ENCODE peak calls at places on chromosomes 13 and 19, in seven cellular contexts. N is AG10803; B is epithelial cell of esophagus; V is stimulated activated CD8-positive, alpha-beta memory T cell treated with anti-CD3 and anti-CD28 coated beads, Interleukin-15, amount 100 ng/mL, for 1 hour; F is activated CD4-positive, alpha-beta T cell treated with anti-CD3 and anti-CD28 coated beads for 36 hours; M is astrocyte of the spinal cord; L is naive B cell. O is an unnamed sample.

GRCh38 chr19:54738715-54739114 is 402 bp downstream of the KIR2DL3 start:
- DNase-seq in N (no peak), B (no peak), V (no peak), F (no peak), M (no peak), L (no peak), O (peak)

GRCh38 chr19:34274827-34275625 is 20.7 kb downstream of the GARRE1 start:
- DNase-seq in N (peak), B (no peak), V (no peak), F (no peak), M (peak), L (no peak), O (no peak)

GRCh38 chr19:48182434-48182833 is 12.0 kb downstream of the ZSWIM9 start:
- DNase-seq in N (no peak), B (no peak), V (no peak), F (no peak), M (no peak), L (no peak), O (no peak)

GRCh38 chr19:45446295-45446694 is 21.5 kb upstream of the FOSB start:
- DNase-seq in N (peak), B (peak), V (no peak), F (peak), M (peak), L (no peak), O (peak)

GRCh38 chr19:7188682-7189629 is 105.3 kb downstream of the INSR start:
- DNase-seq in N (peak), B (no peak), V (no peak), F (no peak), M (no peak), L (no peak), O (no peak)

GRCh38 chr13:111508902-111509509 is 188.6 kb downstream of the TEX29 start:
- DNase-seq in N (no peak), B (no peak), V (no peak), F (no peak), M (no peak), L (no peak), O (no peak)

GRCh38 chr19:34298891-34299510 is 44.6 kb downstream of the GARRE1 start:
- DNase-seq in N (no peak), B (no peak), V (no peak), F (no peak), M (no peak), L (no peak), O (no peak)

GRCh38 chr19:14094854-14095253 is 4.3 kb upstream of the SAMD1 start:
- DNase-seq in N (no peak), B (no peak), V (no peak), F (no peak), M (no peak), L (no peak), O (no peak)

GRCh38 chr19:38726761-38727301 is 17.4 kb downstream of the CAPN12 start:
- DNase-seq in N (no peak), B (no peak), V (no peak), F (no peak), M (no peak), L (no peak), O (no peak)

O was measured in Karpas-422.